ENCODE peak calls at places on chromosome 4, in nine cellular contexts. I is lower lobe of right lung, G is omental fat pad, K is mucosa of descending colon, Q is AG10803, B is fibroblast of mammary gland, Z is H9, S is endothelial cell, E is HCT116. N is an unnamed sample.

GRCh38 chr4:159487284-159487747 is 384.4 kb downstream of the RAPGEF2 start:
- DNase-seq in I (no peak), G (no peak), K (peak), Q (peak), B (peak), Z (peak), S (peak), E (peak), N (peak)

GRCh38 chr4:122099896-122100295 is 52.2 kb upstream of the BLTP1 start:
- DNase-seq in I (no peak), G (no peak), K (no peak), Q (peak), B (peak), Z (no peak), S (no peak), E (no peak), N (no peak)

GRCh38 chr4:74364649-74365491 is at the start of gene EREG:
- DNase-seq in I (peak), G (no peak), K (peak), Q (peak), B (peak), Z (peak), S (peak), E (peak), N (peak)

GRCh38 chr4:3372933-3373465 is 68.8 kb upstream of the HGFAC start:
- DNase-seq in I (peak), G (no peak), K (peak), Q (no peak), B (no peak), Z (no peak), S (no peak), E (no peak), N (no peak)

GRCh38 chr4:54098375-54098774 is 1.6 kb upstream of the GSX2 start:
- DNase-seq in I (no peak), G (no peak), K (no peak), Q (peak), B (no peak), Z (no peak), S (no peak), E (no peak), N (no peak)

GRCh38 chr4:25816591-25817058 is 46.2 kb downstream of the SEL1L3 start:
- DNase-seq in I (no peak), G (no peak), K (no peak), Q (no peak), B (no peak), Z (no peak), S (no peak), E (no peak), N (no peak)

GRCh38 chr4:107721436-107722090 is 1.5 kb upstream of the PAPSS1 start:
- DNase-seq in I (no peak), G (no peak), K (peak), Q (no peak), B (no peak), Z (peak), S (no peak), E (no peak), N (peak)

GRCh38 chr4:8851321-8852117 is 20.1 kb downstream of the HMX1 start:
- DNase-seq in I (peak), G (no peak), K (no peak), Q (no peak), B (no peak), Z (no peak), S (no peak), E (no peak), N (peak)

GRCh38 chr4:147430111-147430510 is 50.8 kb upstream of the EDNRA start:
- DNase-seq in I (no peak), G (no peak), K (no peak), Q (no peak), B (peak), Z (no peak), S (no peak), E (no peak), N (no peak)

GRCh38 chr4:150875367-150875766 is 139.7 kb downstream of the LRBA start:
- DNase-seq in I (no peak), G (no peak), K (no peak), Q (no peak), B (no peak), Z (no peak), S (no peak), E (no peak), N (no peak)

GRCh38 chr4:147683172-147683571 is 791 bp downstream of the PRMT9 start:
- DNase-seq in I (no peak), G (no peak), K (peak), Q (peak), B (peak), Z (no peak), S (no peak), E (no peak), N (no peak)

GRCh38 chr4:180960758-180961401 is 1282.3 kb upstream of the TENM3 start:
- DNase-seq in I (no peak), G (no peak), K (no peak), Q (peak), B (peak), Z (no peak), S (no peak), E (no peak), N (no peak)

GRCh38 chr4:174553828-174554227 is 31.5 kb upstream of the HPGD start:
- DNase-seq in I (no peak), G (no peak), K (no peak), Q (peak), B (peak), Z (no peak), S (no peak), E (no peak), N (no peak)

GRCh38 chr4:139188648-139189416 is 11.8 kb upstream of the ELF2 start:
- DNase-seq in I (no peak), G (no peak), K (no peak), Q (no peak), B (peak), Z (no peak), S (no peak), E (no peak), N (no peak)

GRCh38 chr4:10106421-10107039 is 10.1 kb downstream of the WDR1 start:
- DNase-seq in I (no peak), G (peak), K (peak), Q (peak), B (peak), Z (no peak), S (no peak), E (peak), N (peak)

GRCh38 chr4:78022517-78022916 is 34.6 kb upstream of the FRAS1 start:
- DNase-seq in I (no peak), G (no peak), K (no peak), Q (no peak), B (no peak), Z (no peak), S (no peak), E (no peak), N (no peak)

GRCh38 chr4:156858071-156858470 is 113.5 kb downstream of the PDGFC start:
- DNase-seq in I (no peak), G (no peak), K (no peak), Q (no peak), B (no peak), Z (no peak), S (no peak), E (no peak), N (no peak)

GRCh38 chr4:107760281-107760947 is 40.4 kb upstream of the PAPSS1 start:
- DNase-seq in I (peak), G (no peak), K (peak), Q (no peak), B (peak), Z (no peak), S (no peak), E (no peak), N (peak)

GRCh38 chr4:25830545-25830944 is 32.2 kb downstream of the SEL1L3 start:
- DNase-seq in I (no peak), G (no peak), K (no peak), Q (no peak), B (no peak), Z (no peak), S (no peak), E (no peak), N (no peak)

GRCh38 chr4:132797856-132798255 is 351.2 kb upstream of the PCDH10 start:
- DNase-seq in I (no peak), G (no peak), K (no peak), Q (no peak), B (no peak), Z (no peak), S (no peak), E (no peak), N (no peak)

GRCh38 chr4:152605031-152605430 is 69.1 kb upstream of the FBXW7 start:
- DNase-seq in I (no peak), G (no peak), K (no peak), Q (no peak), B (no peak), Z (peak), S (no peak), E (no peak), N (no peak)

GRCh38 chr4:186829740-186830449 is 106.2 kb upstream of the FAT1 start:
- DNase-seq in I (no peak), G (no peak), K (no peak), Q (peak), B (peak), Z (no peak), S (no peak), E (peak), N (no peak)

GRCh38 chr4:150584198-150584593 is 2.2 kb downstream of the MAB21L2 start:
- DNase-seq in I (no peak), G (no peak), K (no peak), Q (no peak), B (no peak), Z (no peak), S (no peak), E (no peak), N (no peak)

GRCh38 chr4:31375936-31376335 is 655.8 kb downstream of the PCDH7 start:
- DNase-seq in I (no peak), G (no peak), K (no peak), Q (no peak), B (no peak), Z (no peak), S (no peak), E (no peak), N (no peak)

GRCh38 chr4:10521386-10521785 is 64.2 kb upstream of the ZNF518B start:
- DNase-seq in I (no peak), G (no peak), K (no peak), Q (no peak), B (no peak), Z (no peak), S (no peak), E (no peak), N (no peak)

GRCh38 chr4:89616382-89616781 is 220.6 kb downstream of the SNCA start:
- DNase-seq in I (no peak), G (no peak), K (peak), Q (no peak), B (no peak), Z (no peak), S (no peak), E (no peak), N (no peak)

GRCh38 chr4:184649971-184650855 is 675 bp downstream of the PRIMPOL start:
- DNase-seq in I (no peak), G (peak), K (peak), Q (peak), B (peak), Z (no peak), S (peak), E (no peak), N (peak)

GRCh38 chr4:139630991-139631390 is 34.6 kb upstream of the MGST2 start:
- DNase-seq in I (no peak), G (no peak), K (no peak), Q (no peak), B (no peak), Z (no peak), S (no peak), E (no peak), N (no peak)

GRCh38 chr4:136526517-136526916 is 1005.8 kb downstream of the PCDH18 start:
- DNase-seq in I (no peak), G (no peak), K (no peak), Q (no peak), B (no peak), Z (no peak), S (no peak), E (no peak), N (no peak)

GRCh38 chr4:74934016-74934821 is 1.3 kb downstream of the PARM1 start:
- DNase-seq in I (peak), G (no peak), K (peak), Q (peak), B (peak), Z (peak), S (peak), E (no peak), N (peak)

GRCh38 chr4:103449285-103449684 is 251.1 kb upstream of the CENPE start:
- DNase-seq in I (no peak), G (no peak), K (no peak), Q (no peak), B (no peak), Z (no peak), S (no peak), E (no peak), N (no peak)

GRCh38 chr4:40525811-40526598 is 103.7 kb downstream of the RBM47 start:
- DNase-seq in I (no peak), G (no peak), K (no peak), Q (peak), B (peak), Z (peak), S (no peak), E (peak), N (no peak)

GRCh38 chr4:7782783-7783182 is 156.9 kb downstream of the AFAP1 start:
- DNase-seq in I (no peak), G (no peak), K (no peak), Q (peak), B (peak), Z (no peak), S (no peak), E (no peak), N (no peak)

DNA sequence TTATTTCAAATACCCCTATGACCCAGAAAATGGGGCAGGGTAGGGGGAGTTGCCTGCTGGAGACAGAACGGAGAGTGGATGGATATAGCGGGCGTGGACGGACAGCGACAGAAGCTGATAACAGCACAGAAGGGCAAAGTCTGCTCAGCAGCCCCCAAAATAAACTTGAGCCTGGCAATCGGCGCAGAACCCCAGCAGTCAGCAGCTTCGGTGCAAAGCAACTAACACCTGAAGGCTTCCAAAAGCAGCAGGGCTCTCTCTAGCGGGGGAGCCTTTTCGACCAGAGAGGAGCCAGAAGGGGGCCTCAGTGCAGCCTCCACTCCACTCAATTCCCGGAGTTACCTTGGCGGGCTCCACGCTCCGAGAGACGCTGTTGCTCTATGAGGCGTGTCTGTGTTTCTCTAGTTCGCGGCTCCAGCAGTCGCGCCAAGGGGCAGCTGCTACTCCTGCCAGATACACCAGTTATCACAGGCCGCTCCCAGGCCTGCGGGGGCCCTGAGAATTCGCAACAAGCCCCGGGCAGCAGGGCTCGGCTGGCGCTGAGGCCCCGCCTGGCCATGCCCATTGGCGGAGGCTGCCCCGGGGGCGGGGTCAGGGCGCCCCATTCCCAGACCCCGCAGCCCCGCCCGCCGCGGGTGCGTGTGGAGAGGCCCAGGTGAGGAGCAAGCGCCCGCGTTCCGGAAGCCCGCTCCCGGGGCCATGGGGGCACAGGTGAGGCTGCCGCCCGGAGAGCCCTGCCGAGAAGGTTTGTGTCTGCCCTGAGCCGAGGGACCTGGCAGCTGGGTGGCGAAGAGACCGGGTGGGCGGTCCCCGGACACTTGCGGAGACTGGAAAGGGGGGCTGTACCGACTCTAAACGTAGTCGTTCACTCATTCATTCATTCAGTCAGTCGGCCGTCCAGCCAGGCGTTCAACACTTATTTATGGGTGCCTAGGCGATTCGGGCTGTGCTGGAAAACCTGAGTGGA is at the start of the genes CNGA1 and NIPAL1:
- DNase-seq in I (peak), G (peak), K (peak), Q (peak), B (peak), Z (peak), S (peak), E (peak), N (peak)
- TF ChIP-seq CTCF in I (peak), G (no peak), K (no peak), Q (peak), B (peak), Z (peak), S (no peak), E (peak), N (no peak)

GRCh38 chr4:56653461-56654237 is 27.4 kb downstream of the HOPX start:
- DNase-seq in I (no peak), G (no peak), K (peak), Q (no peak), B (no peak), Z (no peak), S (peak), E (no peak), N (no peak)

GRCh38 chr4:56648245-56649151 is 32.6 kb downstream of the HOPX start:
- DNase-seq in I (no peak), G (no peak), K (no peak), Q (no peak), B (peak), Z (no peak), S (no peak), E (no peak), N (no peak)

GRCh38 chr4:56649445-56650258 is 31.4 kb downstream of the HOPX start:
- DNase-seq in I (no peak), G (no peak), K (no peak), Q (no peak), B (no peak), Z (no peak), S (no peak), E (no peak), N (no peak)

GRCh38 chr4:56651071-56651384 is 30.1 kb downstream of the HOPX start:
- DNase-seq in I (no peak), G (no peak), K (no peak), Q (no peak), B (no peak), Z (no peak), S (no peak), E (no peak), N (no peak)

DNA sequence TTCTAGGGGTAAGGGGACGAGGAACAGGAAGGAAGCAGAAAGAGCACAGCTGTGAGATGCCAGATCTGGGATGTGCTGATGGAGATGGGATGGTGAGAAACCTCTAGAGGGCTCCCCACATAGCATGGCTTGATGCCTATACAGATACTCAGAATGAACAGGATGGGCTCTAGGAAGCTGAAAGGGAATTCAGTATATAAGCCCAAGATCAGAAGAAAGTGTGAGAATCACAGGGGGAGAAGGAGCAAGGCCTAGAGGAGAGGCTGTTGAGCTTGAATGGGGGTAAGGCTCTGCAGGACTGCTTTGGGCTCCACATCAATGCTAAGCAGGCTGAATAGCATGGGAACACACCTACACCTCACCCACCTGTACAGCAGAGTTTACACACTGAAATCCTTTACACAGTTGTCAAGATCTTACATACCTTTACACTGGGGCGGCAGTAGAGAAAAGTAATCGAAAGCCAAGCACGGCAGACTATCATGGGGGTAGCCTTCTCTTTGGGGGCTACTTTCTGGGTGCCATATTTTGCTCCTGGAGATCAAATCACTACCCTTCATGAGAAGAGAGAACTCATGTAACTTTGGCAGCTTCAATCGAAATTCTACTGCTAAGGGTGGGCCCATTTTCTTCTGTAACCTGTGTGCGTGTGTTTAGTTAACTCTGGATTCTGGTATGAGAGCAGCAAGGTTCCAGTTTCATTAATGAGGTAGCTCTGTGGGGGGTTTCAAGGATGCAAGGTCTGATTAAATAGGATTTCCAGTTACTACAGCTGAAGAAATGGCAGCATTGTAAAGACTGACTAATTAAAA is 30.6 kb downstream of the HOPX start:
- DNase-seq in I (no peak), G (no peak), K (no peak), Q (no peak), B (no peak), Z (no peak), S (no peak), E (no peak), N (no peak)
- TF ChIP-seq CTCF in I (no peak), G (no peak), K (no peak), Q (no peak), B (no peak), Z (peak), S (no peak), E (peak), N (no peak)

GRCh38 chr4:163556169-163556568 is 61.7 kb downstream of the TMA16 start:
- DNase-seq in I (no peak), G (no peak), K (no peak), Q (no peak), B (peak), Z (no peak), S (no peak), E (no peak), N (no peak)
- TF ChIP-seq CTCF in I (peak), G (no peak), K (no peak), Q (no peak), B (peak), Z (no peak), S (no peak), E (no peak), N (no peak)

GRCh38 chr4:39464886-39465501 is 6.1 kb downstream of the LIAS start:
- DNase-seq in I (no peak), G (no peak), K (no peak), Q (peak), B (peak), Z (no peak), S (no peak), E (peak), N (no peak)
- TF ChIP-seq CTCF in I (no peak), G (no peak), K (no peak), Q (peak), B (peak), Z (no peak), S (no peak), E (no peak), N (no peak)

GRCh38 chr4:19309365-19309764 is 942.3 kb upstream of the SLIT2 start:
- DNase-seq in I (no peak), G (no peak), K (no peak), Q (peak), B (peak), Z (no peak), S (no peak), E (no peak), N (no peak)
- TF ChIP-seq CTCF in I (peak), G (no peak), K (no peak), Q (peak), B (peak), Z (no peak), S (no peak), E (peak), N (no peak)

N was measured in glutamatergic neuron.